ENCODE peak calls at places on chromosomes 7 and 10, in seven cellular contexts. One of them, this sample, is unnamed.

GRCh38 chr7:36155811-36156361 is 2.8 kb downstream of the EEPD1 start:
- DNase-seq in heart right ventricle: peak; percentile 79
- DNase-seq in ascending aorta: peak; percentile 71
- DNase-seq in AG09319: no peak
- DNase-seq in pancreas: peak; percentile 68
- DNase-seq in IMR-90: peak; percentile 53
- DNase-seq in endodermal cell: peak; percentile 74
- DNase-seq in this sample: peak; percentile 56

GRCh38 chr7:157211710-157212109 is 73.0 kb downstream of the UBE3C start:
- DNase-seq in endodermal cell: no peak
- DNase-seq in pancreas: no peak
- DNase-seq in AG09319: no peak
- DNase-seq in heart right ventricle: no peak
- DNase-seq in IMR-90: peak; percentile 96
- DNase-seq in ascending aorta: no peak
- DNase-seq in this sample: peak; percentile 91

GRCh38 chr7:148527717-148528168 is 62.8 kb upstream of the C7orf33 start:
- DNase-seq in AG09319: no peak
- DNase-seq in pancreas: peak; percentile 66
- DNase-seq in ascending aorta: peak; percentile 81
- DNase-seq in heart right ventricle: peak; percentile 76
- DNase-seq in IMR-90: peak; percentile 71
- DNase-seq in endodermal cell: peak; percentile 93
- DNase-seq in this sample: peak; percentile 74

GRCh38 chr10:103888113-103888841 is 29.7 kb downstream of the STN1 start:
- DNase-seq in endodermal cell: no peak
- DNase-seq in heart right ventricle: peak; percentile 64
- DNase-seq in AG09319: peak; percentile 54
- DNase-seq in pancreas: peak; percentile 86
- DNase-seq in ascending aorta: peak; percentile 95
- DNase-seq in IMR-90: peak; percentile 91
- DNase-seq in this sample: peak; percentile 95

GRCh38 chr7:70340236-70340635 is 742.0 kb downstream of the AUTS2 start:
- DNase-seq in heart right ventricle: no peak
- DNase-seq in ascending aorta: no peak
- DNase-seq in pancreas: no peak
- DNase-seq in endodermal cell: no peak
- DNase-seq in AG09319: no peak
- DNase-seq in IMR-90: no peak
- DNase-seq in this sample: no peak

GRCh38 chr7:19560111-19560883 is 148.5 kb downstream of the POLR1F start:
- DNase-seq in ascending aorta: no peak
- DNase-seq in endodermal cell: no peak
- DNase-seq in IMR-90: no peak
- DNase-seq in AG09319: no peak
- DNase-seq in heart right ventricle: no peak
- DNase-seq in pancreas: no peak
- DNase-seq in this sample: peak; percentile 92

GRCh38 chr7:25857376-25858067 is 294.5 kb upstream of the NFE2L3 start:
- DNase-seq in AG09319: peak; percentile 57
- DNase-seq in IMR-90: peak; percentile 55
- DNase-seq in heart right ventricle: no peak
- DNase-seq in ascending aorta: no peak
- DNase-seq in pancreas: no peak
- DNase-seq in endodermal cell: peak; percentile 87
- DNase-seq in this sample: no peak

GRCh38 chr10:16566202-16566805 is 44.6 kb upstream of the C1QL3 start:
- DNase-seq in AG09319: no peak
- DNase-seq in pancreas: no peak
- DNase-seq in heart right ventricle: no peak
- DNase-seq in IMR-90: no peak
- DNase-seq in endodermal cell: no peak
- DNase-seq in ascending aorta: no peak
- DNase-seq in this sample: no peak

GRCh38 chr7:55488221-55488620 is 84.1 kb downstream of the VOPP1 start:
- DNase-seq in heart right ventricle: no peak
- DNase-seq in IMR-90: no peak
- DNase-seq in endodermal cell: no peak
- DNase-seq in AG09319: no peak
- DNase-seq in ascending aorta: no peak
- DNase-seq in pancreas: no peak
- DNase-seq in this sample: no peak

GRCh38 chr7:92685146-92686042 is 95.2 kb upstream of the FAM133B start:
- DNase-seq in heart right ventricle: no peak
- DNase-seq in endodermal cell: no peak
- DNase-seq in ascending aorta: no peak
- DNase-seq in AG09319: no peak
- DNase-seq in pancreas: no peak
- DNase-seq in IMR-90: no peak
- DNase-seq in this sample: no peak

GRCh38 chr7:147509052-147509480 is 1081.5 kb upstream of the C7orf33 start:
- DNase-seq in heart right ventricle: no peak
- DNase-seq in endodermal cell: no peak
- DNase-seq in IMR-90: peak; percentile 44
- DNase-seq in pancreas: no peak
- DNase-seq in AG09319: peak; percentile 15
- DNase-seq in ascending aorta: no peak
- DNase-seq in this sample: peak; percentile 45

GRCh38 chr10:97991875-97992274 is 38.5 kb downstream of the CRTAC1 start:
- DNase-seq in heart right ventricle: no peak
- DNase-seq in ascending aorta: no peak
- DNase-seq in AG09319: no peak
- DNase-seq in endodermal cell: peak; percentile 88
- DNase-seq in IMR-90: peak; percentile 17
- DNase-seq in pancreas: no peak
- DNase-seq in this sample: peak; percentile 20

GRCh38 chr7:90461216-90461615 is 8.2 kb upstream of the PTTG1IP2 start:
- DNase-seq in pancreas: peak; percentile 44
- DNase-seq in ascending aorta: no peak
- DNase-seq in IMR-90: peak; percentile 18
- DNase-seq in heart right ventricle: no peak
- DNase-seq in endodermal cell: no peak
- DNase-seq in AG09319: no peak
- DNase-seq in this sample: no peak

GRCh38 chr7:155166673-155167370 is 96.7 kb downstream of the HTR5A start:
- DNase-seq in ascending aorta: no peak
- DNase-seq in endodermal cell: no peak
- DNase-seq in AG09319: no peak
- DNase-seq in heart right ventricle: no peak
- DNase-seq in IMR-90: peak; percentile 46
- DNase-seq in pancreas: no peak
- DNase-seq in this sample: peak; percentile 92

GRCh38 chr10:59905066-59905734 is 1.2 kb downstream of the CCDC6 start:
- DNase-seq in pancreas: peak; percentile 59
- DNase-seq in heart right ventricle: peak; percentile 46
- DNase-seq in AG09319: no peak
- DNase-seq in ascending aorta: no peak
- DNase-seq in endodermal cell: peak; percentile 83
- DNase-seq in IMR-90: peak; percentile 16
- DNase-seq in this sample: no peak

GRCh38 chr7:127365164-127365956 is 27.1 kb downstream of the ZNF800 start:
- DNase-seq in ascending aorta: no peak
- DNase-seq in IMR-90: no peak
- DNase-seq in heart right ventricle: no peak
- DNase-seq in endodermal cell: no peak
- DNase-seq in AG09319: no peak
- DNase-seq in pancreas: no peak
- DNase-seq in this sample: no peak

GRCh38 chr10:31322647-31323046 is 3.6 kb downstream of the ZEB1 start:
- DNase-seq in AG09319: no peak
- DNase-seq in pancreas: no peak
- DNase-seq in heart right ventricle: no peak
- DNase-seq in endodermal cell: no peak
- DNase-seq in ascending aorta: no peak
- DNase-seq in IMR-90: peak; percentile 25
- DNase-seq in this sample: no peak

GRCh38 chr7:30470783-30471182 is 7.8 kb downstream of the NOD1 start:
- DNase-seq in AG09319: no peak
- DNase-seq in pancreas: no peak
- DNase-seq in IMR-90: peak; percentile 88
- DNase-seq in endodermal cell: no peak
- DNase-seq in heart right ventricle: peak; percentile 76
- DNase-seq in ascending aorta: peak; percentile 77
- DNase-seq in this sample: peak; percentile 85

GRCh38 chr7:28409716-28410627 is 2.3 kb upstream of the CREB5 start:
- DNase-seq in AG09319: no peak
- DNase-seq in endodermal cell: peak; percentile 84
- DNase-seq in heart right ventricle: peak; percentile 50
- DNase-seq in ascending aorta: peak; percentile 77
- DNase-seq in pancreas: no peak
- DNase-seq in IMR-90: peak; percentile 32
- DNase-seq in this sample: peak; percentile 40

GRCh38 chr10:127006453-127006852 is 101.2 kb downstream of the DOCK1 start:
- DNase-seq in AG09319: no peak
- DNase-seq in IMR-90: no peak
- DNase-seq in ascending aorta: no peak
- DNase-seq in pancreas: no peak
- DNase-seq in endodermal cell: no peak
- DNase-seq in heart right ventricle: no peak
- DNase-seq in this sample: no peak

GRCh38 chr10:132249824-132250375 is 57.9 kb downstream of the STK32C start:
- DNase-seq in endodermal cell: no peak
- DNase-seq in heart right ventricle: no peak
- DNase-seq in ascending aorta: no peak
- DNase-seq in IMR-90: no peak
- DNase-seq in pancreas: no peak
- DNase-seq in AG09319: no peak
- DNase-seq in this sample: no peak

GRCh38 chr10:30821994-30822692 is 192.6 kb upstream of the LYZL2 start:
- DNase-seq in endodermal cell: no peak
- DNase-seq in pancreas: no peak
- DNase-seq in ascending aorta: no peak
- DNase-seq in AG09319: no peak
- DNase-seq in heart right ventricle: no peak
- DNase-seq in IMR-90: no peak
- DNase-seq in this sample: no peak

GRCh38 chr7:150368884-150369739 is 490 bp downstream of the REPIN1 start:
- DNase-seq in endodermal cell: peak; percentile 94
- DNase-seq in pancreas: peak; percentile 69
- DNase-seq in ascending aorta: peak; percentile 83
- DNase-seq in heart right ventricle: peak; percentile 85
- DNase-seq in IMR-90: peak; percentile 67
- DNase-seq in AG09319: no peak
- DNase-seq in this sample: peak; percentile 63

GRCh38 chr10:97327348-97328294 is 6.9 kb downstream of the FRAT2 start:
- DNase-seq in pancreas: peak; percentile 31
- DNase-seq in endodermal cell: peak; percentile 51
- DNase-seq in ascending aorta: no peak
- DNase-seq in heart right ventricle: no peak
- DNase-seq in AG09319: no peak
- DNase-seq in IMR-90: no peak
- DNase-seq in this sample: no peak

GRCh38 chr10:13371879-13372470 is 23.9 kb upstream of the SEPHS1 start:
- DNase-seq in IMR-90: peak; percentile 83
- DNase-seq in ascending aorta: peak; percentile 76
- DNase-seq in AG09319: peak; percentile 43
- DNase-seq in heart right ventricle: peak; percentile 68
- DNase-seq in endodermal cell: peak; percentile 89
- DNase-seq in pancreas: peak; percentile 65
- DNase-seq in this sample: peak; percentile 82

GRCh38 chr10:4057725-4058513 is 272.9 kb upstream of the KLF6 start:
- DNase-seq in ascending aorta: no peak
- DNase-seq in IMR-90: no peak
- DNase-seq in heart right ventricle: no peak
- DNase-seq in endodermal cell: no peak
- DNase-seq in pancreas: no peak
- DNase-seq in AG09319: no peak
- DNase-seq in this sample: peak; percentile 17

DNA sequence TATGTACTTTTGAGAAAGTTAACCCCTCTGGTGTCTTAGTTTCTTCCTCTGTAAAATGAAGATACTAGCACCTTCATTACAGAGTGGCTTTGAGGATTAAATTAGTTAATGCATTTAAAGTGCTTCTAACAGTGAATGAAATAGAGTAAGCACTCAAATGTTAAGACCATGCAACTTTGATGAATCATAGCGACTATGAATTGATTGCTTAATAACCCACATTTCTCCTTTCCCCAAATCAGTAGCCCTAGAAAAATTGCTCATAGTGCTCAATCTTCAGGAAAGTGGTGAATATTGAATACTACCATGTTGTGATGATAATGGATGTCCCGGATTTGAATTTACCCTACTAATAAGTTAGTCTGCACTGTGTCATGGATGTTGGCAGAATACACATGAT is 48.1 kb downstream of the CD36 start:
- DNase-seq in ascending aorta: no peak
- DNase-seq in AG09319: no peak
- DNase-seq in heart right ventricle: no peak
- DNase-seq in IMR-90: peak; percentile 68
- DNase-seq in pancreas: no peak
- DNase-seq in endodermal cell: no peak
- DNase-seq in this sample: no peak
- TF ChIP-seq CTCF in ascending aorta: no peak
- TF ChIP-seq CTCF in AG09319: no peak
- TF ChIP-seq CTCF in heart right ventricle: no peak
- TF ChIP-seq CTCF in IMR-90: no peak
- TF ChIP-seq CTCF in pancreas: no peak
- TF ChIP-seq CTCF in endodermal cell: no peak
- TF ChIP-seq CTCF in this sample: no peak

GRCh38 chr7:65471587-65471986 is 97.9 kb downstream of the ZNF92 start:
- DNase-seq in ascending aorta: no peak
- DNase-seq in endodermal cell: no peak
- DNase-seq in IMR-90: no peak
- DNase-seq in AG09319: no peak
- DNase-seq in pancreas: no peak
- DNase-seq in heart right ventricle: no peak
- DNase-seq in this sample: no peak

GRCh38 chr7:65475734-65476319 is 102.2 kb downstream of the ZNF92 start:
- DNase-seq in AG09319: no peak
- DNase-seq in heart right ventricle: no peak
- DNase-seq in ascending aorta: no peak
- DNase-seq in IMR-90: no peak
- DNase-seq in endodermal cell: no peak
- DNase-seq in pancreas: no peak
- DNase-seq in this sample: no peak

GRCh38 chr7:65475040-65475726 is 101.5 kb downstream of the ZNF92 start:
- DNase-seq in pancreas: no peak
- DNase-seq in AG09319: no peak
- DNase-seq in ascending aorta: no peak
- DNase-seq in heart right ventricle: no peak
- DNase-seq in endodermal cell: no peak
- DNase-seq in IMR-90: no peak
- DNase-seq in this sample: no peak

GRCh38 chr7:65477326-65477725 is 103.7 kb downstream of the ZNF92 start:
- DNase-seq in AG09319: no peak
- DNase-seq in IMR-90: peak; percentile 5
- DNase-seq in heart right ventricle: no peak
- DNase-seq in ascending aorta: no peak
- DNase-seq in endodermal cell: peak; percentile 90
- DNase-seq in pancreas: no peak
- DNase-seq in this sample: no peak
- TF ChIP-seq CTCF in AG09319: no peak
- TF ChIP-seq CTCF in IMR-90: no peak
- TF ChIP-seq CTCF in heart right ventricle: no peak
- TF ChIP-seq CTCF in ascending aorta: no peak
- TF ChIP-seq CTCF in endodermal cell: peak; percentile 85
- TF ChIP-seq CTCF in pancreas: no peak
- TF ChIP-seq CTCF in this sample: peak; percentile 30

GRCh38 chr10:34526758-34527730 is 288.1 kb downstream of the PARD3 start:
- DNase-seq in AG09319: peak; percentile 80
- DNase-seq in heart right ventricle: peak; percentile 23
- DNase-seq in ascending aorta: peak; percentile 64
- DNase-seq in IMR-90: peak; percentile 98
- DNase-seq in pancreas: no peak
- DNase-seq in endodermal cell: peak; percentile 80
- DNase-seq in this sample: peak; percentile 95
- TF ChIP-seq CTCF in AG09319: peak; percentile 34
- TF ChIP-seq CTCF in heart right ventricle: no peak
- TF ChIP-seq CTCF in ascending aorta: no peak
- TF ChIP-seq CTCF in IMR-90: peak; percentile 57
- TF ChIP-seq CTCF in pancreas: no peak
- TF ChIP-seq CTCF in endodermal cell: peak; percentile 58
- TF ChIP-seq CTCF in this sample: peak; percentile 31

GRCh38 chr7:117750612-117751563 is 122.4 kb downstream of the CTTNBP2 start:
- DNase-seq in endodermal cell: no peak
- DNase-seq in ascending aorta: no peak
- DNase-seq in AG09319: peak; percentile 7
- DNase-seq in IMR-90: peak; percentile 50
- DNase-seq in pancreas: no peak
- DNase-seq in heart right ventricle: no peak
- DNase-seq in this sample: peak; percentile 50
- TF ChIP-seq CTCF in endodermal cell: peak; percentile 81
- TF ChIP-seq CTCF in ascending aorta: peak; percentile 31
- TF ChIP-seq CTCF in AG09319: peak; percentile 60
- TF ChIP-seq CTCF in IMR-90: peak; percentile 70
- TF ChIP-seq CTCF in pancreas: peak; percentile 8
- TF ChIP-seq CTCF in heart right ventricle: peak; percentile 49
- TF ChIP-seq CTCF in this sample: peak; percentile 54